ENCODE peak calls at places on chromosomes 4 and X, in seven cellular contexts. V is upper lobe of left lung, Q is spleen, H is neuronal stem cell, O is Panc1, B is esophagus muscularis mucosa, X is ovary. Y is an unnamed sample. For H3K4me1, the result is how much of the 10 kb centered on the place peaks cover.

GRCh38 chrX:111917591-111917990 is 41.6 kb downstream of the TRPC5OS start:
- DNase-seq in X (no peak), Q (no peak), B (no peak), O (no peak), V (no peak), H (no peak), Y (no peak)

GRCh38 chr4:67332627-67333026 is 212.7 kb downstream of the CENPC start:
- DNase-seq in V (no peak), O (no peak), Q (no peak), B (no peak), H (no peak), X (no peak), Y (no peak)

GRCh38 chr4:54668031-54668611 is 10.4 kb downstream of the KIT start:
- DNase-seq in B (no peak), X (no peak), O (no peak), H (no peak), V (no peak), Q (no peak), Y (no peak)

GRCh38 chr4:10196191-10196590 is 79.6 kb upstream of the WDR1 start:
- DNase-seq in O (no peak), H (no peak), X (no peak), V (no peak), B (no peak), Q (no peak), Y (no peak)

GRCh38 chrX:73827406-73827805 is 264.4 kb downstream of the CHIC1 start:
- DNase-seq in H (no peak), X (no peak), V (no peak), O (no peak), Q (no peak), B (no peak), Y (no peak)

GRCh38 chr4:148749403-148749802 is 307.2 kb upstream of the NR3C2 start:
- DNase-seq in X (no peak), Q (no peak), H (no peak), B (no peak), V (no peak), O (no peak), Y (no peak)

GRCh38 chr4:7052923-7053715 is 9.9 kb downstream of the TADA2B start:
- DNase-seq in Q (peak), X (no peak), B (no peak), H (no peak), O (no peak), V (no peak), Y (no peak)

GRCh38 chrX:105882581-105883275 is 60.4 kb downstream of the NRK start:
- DNase-seq in H (no peak), X (peak), Q (no peak), O (no peak), B (no peak), V (no peak), Y (no peak)

GRCh38 chrX:133685806-133686205 is 270.5 kb upstream of the GPC4 start:
- DNase-seq in Q (no peak), X (no peak), O (no peak), V (no peak), B (no peak), H (no peak), Y (no peak)

GRCh38 chrX:20519077-20519617 is 252.4 kb upstream of the RPS6KA3 start:
- DNase-seq in B (no peak), X (no peak), O (no peak), H (no peak), Q (no peak), V (no peak), Y (no peak)

GRCh38 chr4:118836763-118837507 is 1.0 kb upstream of the SEC24D start:
- DNase-seq in B (peak), O (no peak), V (no peak), Q (no peak), X (no peak), H (no peak), Y (no peak)

GRCh38 chrX:106670631-106671030 is 55.9 kb upstream of the RNF128 start:
- DNase-seq in V (no peak), H (no peak), B (no peak), X (no peak), Q (no peak), O (no peak), Y (no peak)

GRCh38 chr4:152690706-152691651 is 11.2 kb upstream of the TMEM154 start:
- DNase-seq in Q (no peak), V (no peak), H (no peak), X (no peak), O (no peak), B (no peak), Y (no peak)

GRCh38 chrX:68375803-68376202 is 57.5 kb downstream of the OPHN1 start:
- DNase-seq in H (no peak), X (no peak), V (no peak), B (no peak), Q (no peak), O (no peak), Y (no peak)

GRCh38 chrX:47235691-47236103 is 2.9 kb downstream of the USP11 start:
- DNase-seq in H (no peak), V (no peak), B (no peak), Q (no peak), X (no peak), O (no peak), Y (no peak)

GRCh38 chr4:112830753-112831386 is 193.9 kb downstream of the LARP7 start:
- DNase-seq in B (no peak), Q (no peak), X (no peak), H (no peak), V (peak), O (no peak), Y (no peak)

GRCh38 chrX:77493677-77494553 is 46.7 kb downstream of the FGF16 start:
- DNase-seq in H (peak), B (no peak), V (no peak), X (no peak), O (no peak), Q (no peak), Y (peak)

GRCh38 chr4:151541438-151542071 is 132.6 kb downstream of the FHIP1A start:
- DNase-seq in X (no peak), Q (no peak), V (no peak), B (no peak), O (peak), H (peak), Y (no peak)

GRCh38 chr4:127045872-127046271 is 586.9 kb upstream of the INTU start:
- DNase-seq in O (no peak), Q (no peak), B (no peak), V (no peak), X (no peak), H (no peak), Y (no peak)

GRCh38 chrX:120402363-120402762 is 40.5 kb downstream of the ATP1B4 start:
- DNase-seq in V (no peak), B (no peak), H (no peak), O (no peak), X (no peak), Q (no peak), Y (no peak)

GRCh38 chr4:1255151-1255550 is 6.2 kb upstream of the CTBP1 start:
- DNase-seq in H (no peak), B (no peak), O (no peak), V (no peak), X (no peak), Q (no peak), Y (no peak)

GRCh38 chr4:145881991-145882390 is 56.6 kb downstream of the ZNF827 start:
- DNase-seq in O (no peak), X (no peak), Q (no peak), V (no peak), B (no peak), H (no peak), Y (no peak)

GRCh38 chr4:37434469-37434868 is 189.9 kb downstream of the NWD2 start:
- DNase-seq in B (no peak), O (no peak), V (no peak), Q (no peak), X (no peak), H (no peak), Y (no peak)

GRCh38 chrX:56281789-56282188 is 49.6 kb downstream of the KLF8 start:
- DNase-seq in H (no peak), V (no peak), B (no peak), Q (no peak), X (no peak), O (peak), Y (no peak)

GRCh38 chr4:15649914-15650545 is 5.1 kb downstream of the FBXL5 start:
- DNase-seq in H (peak), Q (no peak), V (no peak), X (no peak), B (no peak), O (peak), Y (peak)

GRCh38 chrX:48470110-48470832 is at the start of gene SLC38A5:
- DNase-seq in O (no peak), Q (peak), B (no peak), X (no peak), H (no peak), V (no peak), Y (no peak)

GRCh38 chr4:138107023-138107422 is 135.1 kb downstream of the SLC7A11 start:
- DNase-seq in V (no peak), Q (no peak), H (no peak), O (no peak), X (no peak), B (no peak), Y (no peak)

GRCh38 chr4:153232768-153233167 is 28.5 kb downstream of the TRIM2 start:
- DNase-seq in H (no peak), B (no peak), V (no peak), O (no peak), X (no peak), Q (no peak), Y (no peak)

GRCh38 chrX:31658360-31658759 is 586.5 kb upstream of the FTHL17 start:
- DNase-seq in X (no peak), Q (no peak), O (peak), B (no peak), V (no peak), H (no peak), Y (peak)

GRCh38 chr4:67885727-67886126 is 1.9 kb upstream of the TMPRSS11D start:
- DNase-seq in X (no peak), B (no peak), Q (no peak), O (peak), V (no peak), H (no peak), Y (peak)

GRCh38 chr4:158788608-158789007 is 19.8 kb downstream of the FNIP2 start:
- DNase-seq in V (no peak), X (no peak), B (no peak), O (no peak), H (no peak), Q (no peak), Y (no peak)

GRCh38 chr4:5839751-5840674 is 52.9 kb downstream of the CRMP1 start:
- DNase-seq in H (no peak), O (no peak), X (no peak), V (peak), B (peak), Q (peak), Y (no peak)

GRCh38 chr4:5839332-5839731 is 53.6 kb downstream of the CRMP1 start:
- DNase-seq in H (no peak), V (no peak), Q (peak), O (no peak), B (no peak), X (no peak), Y (no peak)

GRCh38 chr4:5843573-5844239 is 49.2 kb downstream of the CRMP1 start:
- DNase-seq in X (no peak), B (no peak), V (no peak), O (no peak), H (no peak), Q (no peak), Y (no peak)

GRCh38 chr4:5845035-5845905 is 47.6 kb downstream of the CRMP1 start:
- DNase-seq in X (no peak), Q (no peak), H (no peak), B (no peak), O (no peak), V (no peak), Y (no peak)

GRCh38 chr4:5842456-5842855 is 50.4 kb downstream of the CRMP1 start:
- DNase-seq in B (no peak), V (no peak), X (no peak), Q (no peak), H (no peak), O (no peak), Y (no peak)
- H3K4me1 ChIP-seq in B (under half), V (under half), X (under half), Q (under half), H (under half), O (under half), Y (under half)

GRCh38 chr4:39627413-39627812 is 11.3 kb downstream of the SMIM14 start:
- DNase-seq in O (no peak), Q (no peak), H (no peak), X (no peak), B (no peak), V (no peak), Y (no peak)

GRCh38 chr4:39626913-39627312 is 11.8 kb downstream of the SMIM14 start:
- DNase-seq in B (no peak), O (no peak), Q (no peak), V (no peak), X (no peak), H (no peak), Y (no peak)

GRCh38 chr4:39631700-39632079 is 7.0 kb downstream of the SMIM14 start:
- DNase-seq in X (no peak), O (no peak), H (no peak), Q (no peak), B (no peak), V (no peak), Y (no peak)

GRCh38 chr4:39621582-39621981 is 17.1 kb downstream of the SMIM14 start:
- DNase-seq in H (no peak), B (no peak), X (peak), Q (no peak), O (no peak), V (no peak), Y (peak)

DNA sequence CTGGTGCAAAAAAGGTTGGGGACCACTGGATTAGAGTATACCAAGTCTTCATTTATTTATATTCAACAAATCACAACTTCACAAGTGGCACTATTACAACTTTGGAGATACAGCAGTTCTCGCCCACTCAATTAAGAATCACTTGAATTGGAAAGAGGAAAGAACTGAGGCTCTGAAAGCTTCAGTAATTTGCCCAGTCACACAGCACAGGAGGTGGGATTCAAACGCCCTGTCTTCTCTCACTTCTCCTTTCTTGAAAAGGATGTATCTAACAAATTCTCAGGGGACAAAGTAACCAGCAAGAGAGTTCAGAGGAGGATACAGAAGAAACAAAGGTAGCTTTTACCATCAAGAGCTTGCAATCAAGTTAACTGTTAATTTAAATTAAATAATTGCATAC is 12.4 kb downstream of the SMIM14 start:
- DNase-seq in V (no peak), O (no peak), X (no peak), H (no peak), Q (no peak), B (no peak), Y (no peak)
- H3K4me1 ChIP-seq in V (under half), O (under half), X (under half), H (under half), Q (under half), B (under half), Y (under half)

GRCh38 chrX:13703589-13703988 is 14.7 kb downstream of the RAB9A start:
- DNase-seq in O (no peak), V (no peak), H (no peak), X (no peak), B (no peak), Q (no peak), Y (no peak)
- H3K4me1 ChIP-seq in O (under half), V (under half), H (under half), X (under half), B (under half), Q (under half), Y (under half)

DNA sequence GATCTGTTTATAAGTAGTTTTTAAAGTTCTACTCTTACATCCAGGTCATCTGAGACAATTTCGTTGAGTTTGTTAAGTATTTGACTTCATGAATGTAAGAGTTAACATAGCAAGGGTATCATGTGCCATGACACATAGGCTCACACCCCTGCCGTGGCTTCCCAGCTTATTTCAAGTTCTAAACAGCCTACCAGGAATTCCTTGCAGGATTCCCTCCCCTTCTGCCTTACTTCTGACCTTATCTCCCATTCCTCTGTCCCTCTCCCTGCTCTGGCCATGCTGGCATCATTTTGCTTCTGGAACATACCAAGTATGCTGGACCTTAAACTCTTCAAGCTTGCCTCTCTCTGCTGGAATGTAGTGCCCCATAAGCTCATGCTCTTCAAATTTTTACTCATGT is 369.9 kb upstream of the PCDH7 start:
- DNase-seq in X (no peak), V (no peak), Q (no peak), B (no peak), H (no peak), O (no peak), Y (no peak)
- H3K4me1 ChIP-seq in X (under half), V (under half), Q (under half), B (under half), H (under half), O (under half), Y (under half)

GRCh38 chr4:94413085-94413685 is 38.6 kb upstream of the PDLIM5 start:
- DNase-seq in O (no peak), Q (no peak), X (no peak), B (no peak), H (no peak), V (no peak), Y (no peak)
- H3K4me1 ChIP-seq in O (under half), Q (under half), X (under half), B (under half), H (under half), V (under half), Y (under half)

Y was measured in SJSA1.